ENCODE peak calls at places on chromosomes 3 and 15, in seven cellular contexts. One of them, this sample, is unnamed.

GRCh38 chr3:37642959-37643598 is 218.6 kb upstream of the CTDSPL start:
- DNase-seq in Peyer's patch: no peak
- DNase-seq in GM20000: no peak
- DNase-seq in fibroblast of lung: no peak
- DNase-seq in progenitor cell of endocrine pancreas: no peak
- DNase-seq in hepatocyte: no peak
- DNase-seq in GM10248: no peak
- DNase-seq in this sample: no peak

GRCh38 chr15:29736745-29737023 is 85.6 kb downstream of the TJP1 start:
- DNase-seq in GM10248: no peak
- DNase-seq in fibroblast of lung: peak; percentile 22
- DNase-seq in progenitor cell of endocrine pancreas: no peak
- DNase-seq in Peyer's patch: no peak
- DNase-seq in GM20000: no peak
- DNase-seq in hepatocyte: peak; percentile 49
- DNase-seq in this sample: no peak

GRCh38 chr3:46717447-46718231 is at the start of gene PRSS50:
- DNase-seq in GM10248: peak; percentile 18
- DNase-seq in Peyer's patch: peak; percentile 42
- DNase-seq in progenitor cell of endocrine pancreas: no peak
- DNase-seq in hepatocyte: no peak
- DNase-seq in fibroblast of lung: no peak
- DNase-seq in GM20000: peak; percentile 37
- DNase-seq in this sample: no peak

GRCh38 chr15:80183886-80184285 is 31.1 kb downstream of the FAH start:
- DNase-seq in GM10248: no peak
- DNase-seq in progenitor cell of endocrine pancreas: no peak
- DNase-seq in GM20000: no peak
- DNase-seq in Peyer's patch: no peak
- DNase-seq in hepatocyte: no peak
- DNase-seq in fibroblast of lung: peak; percentile 49
- DNase-seq in this sample: peak; percentile 31

GRCh38 chr15:90231028-90232017 is 2.4 kb downstream of the CIB1 start:
- DNase-seq in GM20000: peak; percentile 78
- DNase-seq in fibroblast of lung: peak; percentile 5
- DNase-seq in Peyer's patch: peak; percentile 61
- DNase-seq in hepatocyte: no peak
- DNase-seq in GM10248: peak; percentile 66
- DNase-seq in progenitor cell of endocrine pancreas: no peak
- DNase-seq in this sample: no peak

GRCh38 chr3:160801386-160802118 is 45.5 kb downstream of the PPM1L start:
- DNase-seq in hepatocyte: peak; percentile 43
- DNase-seq in GM10248: peak; percentile 22
- DNase-seq in fibroblast of lung: peak; percentile 4
- DNase-seq in Peyer's patch: no peak
- DNase-seq in GM20000: peak; percentile 34
- DNase-seq in progenitor cell of endocrine pancreas: no peak
- DNase-seq in this sample: no peak

GRCh38 chr3:69087030-69087791 is 2.5 kb downstream of the ARL6IP5 start:
- DNase-seq in Peyer's patch: no peak
- DNase-seq in GM10248: no peak
- DNase-seq in progenitor cell of endocrine pancreas: no peak
- DNase-seq in fibroblast of lung: no peak
- DNase-seq in hepatocyte: no peak
- DNase-seq in GM20000: no peak
- DNase-seq in this sample: no peak

GRCh38 chr3:134330895-134331810 is 43.1 kb downstream of the AMOTL2 start:
- DNase-seq in fibroblast of lung: peak; percentile 47
- DNase-seq in progenitor cell of endocrine pancreas: no peak
- DNase-seq in hepatocyte: peak; percentile 48
- DNase-seq in GM20000: no peak
- DNase-seq in GM10248: no peak
- DNase-seq in Peyer's patch: no peak
- DNase-seq in this sample: no peak

GRCh38 chr15:75420698-75421097 is 30.8 kb downstream of the SIN3A start:
- DNase-seq in hepatocyte: no peak
- DNase-seq in progenitor cell of endocrine pancreas: no peak
- DNase-seq in Peyer's patch: no peak
- DNase-seq in fibroblast of lung: peak; percentile 54
- DNase-seq in GM20000: no peak
- DNase-seq in GM10248: no peak
- DNase-seq in this sample: no peak

GRCh38 chr3:136545664-136546266 is 206.4 kb downstream of the STAG1 start:
- DNase-seq in Peyer's patch: no peak
- DNase-seq in fibroblast of lung: peak; percentile 61
- DNase-seq in progenitor cell of endocrine pancreas: no peak
- DNase-seq in GM20000: no peak
- DNase-seq in hepatocyte: peak; percentile 6
- DNase-seq in GM10248: no peak
- DNase-seq in this sample: no peak

GRCh38 chr15:77546050-77546501 is 86.6 kb downstream of the LINGO1 start:
- DNase-seq in hepatocyte: peak; percentile 65
- DNase-seq in progenitor cell of endocrine pancreas: no peak
- DNase-seq in GM10248: no peak
- DNase-seq in fibroblast of lung: peak; percentile 85
- DNase-seq in Peyer's patch: peak; percentile 28
- DNase-seq in GM20000: no peak
- DNase-seq in this sample: no peak

GRCh38 chr15:85622432-85622831 is 172.3 kb downstream of the KLHL25 start:
- DNase-seq in GM10248: no peak
- DNase-seq in progenitor cell of endocrine pancreas: no peak
- DNase-seq in fibroblast of lung: peak; percentile 50
- DNase-seq in GM20000: no peak
- DNase-seq in Peyer's patch: no peak
- DNase-seq in hepatocyte: no peak
- DNase-seq in this sample: no peak

GRCh38 chr15:40776537-40777141 is 6.9 kb downstream of the C15orf62 start:
- DNase-seq in GM10248: no peak
- DNase-seq in GM20000: no peak
- DNase-seq in Peyer's patch: no peak
- DNase-seq in hepatocyte: no peak
- DNase-seq in fibroblast of lung: peak; percentile 54
- DNase-seq in progenitor cell of endocrine pancreas: no peak
- DNase-seq in this sample: no peak

GRCh38 chr3:148943531-148944200 is 47.7 kb upstream of the GYG1 start:
- DNase-seq in GM10248: peak; percentile 73
- DNase-seq in progenitor cell of endocrine pancreas: no peak
- DNase-seq in hepatocyte: peak; percentile 85
- DNase-seq in fibroblast of lung: peak; percentile 91
- DNase-seq in GM20000: peak; percentile 77
- DNase-seq in Peyer's patch: no peak
- DNase-seq in this sample: no peak

GRCh38 chr15:71798641-71799040 is 11.7 kb upstream of the NR2E3 start:
- DNase-seq in fibroblast of lung: no peak
- DNase-seq in hepatocyte: no peak
- DNase-seq in Peyer's patch: no peak
- DNase-seq in GM10248: no peak
- DNase-seq in GM20000: no peak
- DNase-seq in progenitor cell of endocrine pancreas: no peak
- DNase-seq in this sample: no peak

GRCh38 chr3:112635674-112636073 is 5.3 kb downstream of the CCDC80 start:
- DNase-seq in hepatocyte: peak; percentile 59
- DNase-seq in progenitor cell of endocrine pancreas: no peak
- DNase-seq in GM10248: no peak
- DNase-seq in fibroblast of lung: peak; percentile 98
- DNase-seq in GM20000: no peak
- DNase-seq in Peyer's patch: no peak
- DNase-seq in this sample: no peak

GRCh38 chr3:164332856-164333802 is 745.2 kb downstream of the SI start:
- DNase-seq in GM20000: no peak
- DNase-seq in hepatocyte: peak; percentile 22
- DNase-seq in Peyer's patch: no peak
- DNase-seq in progenitor cell of endocrine pancreas: no peak
- DNase-seq in GM10248: no peak
- DNase-seq in fibroblast of lung: no peak
- DNase-seq in this sample: no peak

GRCh38 chr3:24305795-24306467 is 188.7 kb downstream of the THRB start:
- DNase-seq in hepatocyte: no peak
- DNase-seq in Peyer's patch: no peak
- DNase-seq in progenitor cell of endocrine pancreas: no peak
- DNase-seq in GM20000: no peak
- DNase-seq in GM10248: no peak
- DNase-seq in fibroblast of lung: peak; percentile 44
- DNase-seq in this sample: peak; percentile 7

GRCh38 chr3:185316740-185317407 is 46.1 kb upstream of the MAP3K13 start:
- DNase-seq in fibroblast of lung: peak; percentile 44
- DNase-seq in GM10248: no peak
- DNase-seq in Peyer's patch: no peak
- DNase-seq in GM20000: no peak
- DNase-seq in progenitor cell of endocrine pancreas: no peak
- DNase-seq in hepatocyte: no peak
- DNase-seq in this sample: no peak

GRCh38 chr15:44729394-44729913 is 6.9 kb upstream of the TRIM69 start:
- DNase-seq in Peyer's patch: no peak
- DNase-seq in GM20000: no peak
- DNase-seq in hepatocyte: no peak
- DNase-seq in progenitor cell of endocrine pancreas: no peak
- DNase-seq in fibroblast of lung: peak; percentile 50
- DNase-seq in GM10248: no peak
- DNase-seq in this sample: no peak

GRCh38 chr15:89680282-89680873 is 1.2 kb upstream of the PLIN1 start:
- DNase-seq in progenitor cell of endocrine pancreas: no peak
- DNase-seq in fibroblast of lung: peak; percentile 97
- DNase-seq in Peyer's patch: peak; percentile 65
- DNase-seq in GM10248: no peak
- DNase-seq in hepatocyte: peak; percentile 52
- DNase-seq in GM20000: no peak
- DNase-seq in this sample: no peak

GRCh38 chr3:105503191-105503593 is 136.5 kb downstream of the ALCAM start:
- DNase-seq in fibroblast of lung: no peak
- DNase-seq in progenitor cell of endocrine pancreas: no peak
- DNase-seq in GM20000: no peak
- DNase-seq in GM10248: no peak
- DNase-seq in hepatocyte: no peak
- DNase-seq in Peyer's patch: no peak
- DNase-seq in this sample: no peak

GRCh38 chr3:43372809-43373587 is 86.7 kb downstream of the SNRK start:
- DNase-seq in fibroblast of lung: no peak
- DNase-seq in Peyer's patch: no peak
- DNase-seq in GM10248: no peak
- DNase-seq in hepatocyte: no peak
- DNase-seq in GM20000: no peak
- DNase-seq in progenitor cell of endocrine pancreas: no peak
- DNase-seq in this sample: no peak

GRCh38 chr3:188780188-188781147 is 391.3 kb upstream of the TPRG1 start:
- DNase-seq in fibroblast of lung: peak; percentile 81
- DNase-seq in Peyer's patch: no peak
- DNase-seq in GM20000: no peak
- DNase-seq in GM10248: no peak
- DNase-seq in hepatocyte: no peak
- DNase-seq in progenitor cell of endocrine pancreas: no peak
- DNase-seq in this sample: no peak

GRCh38 chr3:188782725-188783124 is 389.0 kb upstream of the TPRG1 start:
- DNase-seq in fibroblast of lung: no peak
- DNase-seq in hepatocyte: no peak
- DNase-seq in progenitor cell of endocrine pancreas: no peak
- DNase-seq in Peyer's patch: no peak
- DNase-seq in GM10248: no peak
- DNase-seq in GM20000: no peak
- DNase-seq in this sample: no peak

GRCh38 chr3:188775412-188775811 is 396.4 kb upstream of the TPRG1 start:
- DNase-seq in hepatocyte: no peak
- DNase-seq in Peyer's patch: no peak
- DNase-seq in GM20000: no peak
- DNase-seq in progenitor cell of endocrine pancreas: no peak
- DNase-seq in GM10248: no peak
- DNase-seq in fibroblast of lung: no peak
- DNase-seq in this sample: no peak

GRCh38 chr3:188776447-188776846 is 395.3 kb upstream of the TPRG1 start:
- DNase-seq in GM10248: no peak
- DNase-seq in progenitor cell of endocrine pancreas: no peak
- DNase-seq in hepatocyte: no peak
- DNase-seq in GM20000: no peak
- DNase-seq in fibroblast of lung: no peak
- DNase-seq in Peyer's patch: no peak
- DNase-seq in this sample: no peak

GRCh38 chr3:188779537-188779936 is 392.2 kb upstream of the TPRG1 start:
- DNase-seq in hepatocyte: no peak
- DNase-seq in GM20000: no peak
- DNase-seq in Peyer's patch: no peak
- DNase-seq in progenitor cell of endocrine pancreas: no peak
- DNase-seq in GM10248: no peak
- DNase-seq in fibroblast of lung: peak; percentile 86
- DNase-seq in this sample: no peak
- TF ChIP-seq CTCF in hepatocyte: no peak
- TF ChIP-seq CTCF in GM20000: no peak
- TF ChIP-seq CTCF in Peyer's patch: no peak
- TF ChIP-seq CTCF in progenitor cell of endocrine pancreas: no peak
- TF ChIP-seq CTCF in GM10248: no peak
- TF ChIP-seq CTCF in fibroblast of lung: no peak
- TF ChIP-seq CTCF in this sample: no peak

GRCh38 chr3:12496453-12496761 is 12.1 kb downstream of the TSEN2 start:
- DNase-seq in progenitor cell of endocrine pancreas: no peak
- DNase-seq in hepatocyte: no peak
- DNase-seq in fibroblast of lung: no peak
- DNase-seq in GM10248: no peak
- DNase-seq in GM20000: no peak
- DNase-seq in Peyer's patch: no peak
- DNase-seq in this sample: no peak

GRCh38 chr3:12490547-12490946 is 6.3 kb downstream of the TSEN2 start:
- DNase-seq in fibroblast of lung: no peak
- DNase-seq in progenitor cell of endocrine pancreas: no peak
- DNase-seq in GM10248: no peak
- DNase-seq in hepatocyte: no peak
- DNase-seq in GM20000: no peak
- DNase-seq in Peyer's patch: no peak
- DNase-seq in this sample: no peak

GRCh38 chr3:12501360-12502020 is 17.2 kb downstream of the TSEN2 start:
- DNase-seq in GM20000: no peak
- DNase-seq in hepatocyte: no peak
- DNase-seq in Peyer's patch: no peak
- DNase-seq in fibroblast of lung: peak; percentile 94
- DNase-seq in GM10248: no peak
- DNase-seq in progenitor cell of endocrine pancreas: no peak
- DNase-seq in this sample: no peak

GRCh38 chr3:12495749-12496452 is 11.6 kb downstream of the TSEN2 start:
- DNase-seq in Peyer's patch: no peak
- DNase-seq in GM10248: no peak
- DNase-seq in fibroblast of lung: no peak
- DNase-seq in GM20000: no peak
- DNase-seq in hepatocyte: no peak
- DNase-seq in progenitor cell of endocrine pancreas: no peak
- DNase-seq in this sample: peak; percentile 14
- TF ChIP-seq CTCF in Peyer's patch: no peak
- TF ChIP-seq CTCF in GM10248: no peak
- TF ChIP-seq CTCF in fibroblast of lung: peak; percentile 11
- TF ChIP-seq CTCF in GM20000: no peak
- TF ChIP-seq CTCF in hepatocyte: no peak
- TF ChIP-seq CTCF in progenitor cell of endocrine pancreas: peak; percentile 32
- TF ChIP-seq CTCF in this sample: no peak

GRCh38 chr3:52845691-52846426 is 11.0 kb upstream of the MUSTN1 start:
- DNase-seq in progenitor cell of endocrine pancreas: no peak
- DNase-seq in fibroblast of lung: no peak
- DNase-seq in GM20000: no peak
- DNase-seq in GM10248: no peak
- DNase-seq in hepatocyte: no peak
- DNase-seq in Peyer's patch: peak; percentile 40
- DNase-seq in this sample: no peak
- TF ChIP-seq CTCF in progenitor cell of endocrine pancreas: peak; percentile 42
- TF ChIP-seq CTCF in fibroblast of lung: peak; percentile 47
- TF ChIP-seq CTCF in GM20000: no peak
- TF ChIP-seq CTCF in GM10248: peak; percentile 33
- TF ChIP-seq CTCF in hepatocyte: peak; percentile 38
- TF ChIP-seq CTCF in Peyer's patch: no peak
- TF ChIP-seq CTCF in this sample: peak; percentile 57

GRCh38 chr3:48432411-48433371 is 2.8 kb upstream of the PLXNB1 start:
- DNase-seq in progenitor cell of endocrine pancreas: no peak
- DNase-seq in Peyer's patch: peak; percentile 51
- DNase-seq in fibroblast of lung: peak; percentile 10
- DNase-seq in GM10248: no peak
- DNase-seq in GM20000: no peak
- DNase-seq in hepatocyte: no peak
- DNase-seq in this sample: peak; percentile 30
- TF ChIP-seq CTCF in progenitor cell of endocrine pancreas: peak; percentile 26
- TF ChIP-seq CTCF in Peyer's patch: peak; percentile 41
- TF ChIP-seq CTCF in fibroblast of lung: peak; percentile 8
- TF ChIP-seq CTCF in GM10248: peak; percentile 28
- TF ChIP-seq CTCF in GM20000: no peak
- TF ChIP-seq CTCF in hepatocyte: peak; percentile 3
- TF ChIP-seq CTCF in this sample: peak; percentile 12